ENCODE peak calls at places on chromosomes 13 and 19, in seven cellular contexts. One of them, this sample, is unnamed.

GRCh38 chr13:99977912-99978780 is 3.4 kb upstream of the ZIC2 start:
- DNase-seq in suprapubic skin: peak
- DNase-seq in K562: no peak
- DNase-seq in CD8-positive, alpha-beta T cell: no peak
- DNase-seq in cardiac fibroblast: no peak
- DNase-seq in H1: no peak
- DNase-seq in CD8-positive, alpha-beta memory T cell: no peak
- DNase-seq in this sample: no peak

GRCh38 chr19:4256563-4256962 is 9.7 kb downstream of the YJU2 start:
- DNase-seq in H1: no peak
- DNase-seq in suprapubic skin: no peak
- DNase-seq in cardiac fibroblast: peak
- DNase-seq in CD8-positive, alpha-beta memory T cell: no peak
- DNase-seq in CD8-positive, alpha-beta T cell: no peak
- DNase-seq in K562: no peak
- DNase-seq in this sample: no peak

GRCh38 chr19:29667941-29668340 is 2.7 kb downstream of the PLEKHF1 start:
- DNase-seq in K562: peak
- DNase-seq in cardiac fibroblast: no peak
- DNase-seq in CD8-positive, alpha-beta T cell: peak
- DNase-seq in CD8-positive, alpha-beta memory T cell: peak
- DNase-seq in H1: no peak
- DNase-seq in suprapubic skin: no peak
- DNase-seq in this sample: no peak

GRCh38 chr13:74040200-74040599 is 94.0 kb downstream of the KLF12 start:
- DNase-seq in CD8-positive, alpha-beta T cell: peak
- DNase-seq in cardiac fibroblast: peak
- DNase-seq in H1: peak
- DNase-seq in K562: peak
- DNase-seq in CD8-positive, alpha-beta memory T cell: peak
- DNase-seq in suprapubic skin: no peak
- DNase-seq in this sample: peak

GRCh38 chr19:11142528-11143171 is 12.9 kb downstream of the SPC24 start:
- DNase-seq in K562: peak
- DNase-seq in cardiac fibroblast: peak
- DNase-seq in suprapubic skin: no peak
- DNase-seq in H1: no peak
- DNase-seq in CD8-positive, alpha-beta memory T cell: no peak
- DNase-seq in CD8-positive, alpha-beta T cell: no peak
- DNase-seq in this sample: no peak

GRCh38 chr19:29774126-29774525 is 37.7 kb upstream of the CCNE1 start:
- DNase-seq in K562: no peak
- DNase-seq in CD8-positive, alpha-beta T cell: no peak
- DNase-seq in H1: no peak
- DNase-seq in suprapubic skin: no peak
- DNase-seq in cardiac fibroblast: no peak
- DNase-seq in CD8-positive, alpha-beta memory T cell: no peak
- DNase-seq in this sample: no peak

GRCh38 chr13:113653264-113654174 is 4.5 kb downstream of the ATP4B start:
- DNase-seq in cardiac fibroblast: no peak
- DNase-seq in CD8-positive, alpha-beta T cell: peak
- DNase-seq in K562: no peak
- DNase-seq in H1: no peak
- DNase-seq in suprapubic skin: peak
- DNase-seq in CD8-positive, alpha-beta memory T cell: peak
- DNase-seq in this sample: no peak

GRCh38 chr13:106617561-106617960 is 49.6 kb upstream of the ARGLU1 start:
- DNase-seq in cardiac fibroblast: peak
- DNase-seq in CD8-positive, alpha-beta T cell: no peak
- DNase-seq in H1: peak
- DNase-seq in K562: no peak
- DNase-seq in CD8-positive, alpha-beta memory T cell: no peak
- DNase-seq in suprapubic skin: no peak
- DNase-seq in this sample: no peak

GRCh38 chr19:34495416-34495815 is 13.9 kb downstream of the WTIP start:
- DNase-seq in K562: no peak
- DNase-seq in CD8-positive, alpha-beta memory T cell: no peak
- DNase-seq in CD8-positive, alpha-beta T cell: no peak
- DNase-seq in cardiac fibroblast: no peak
- DNase-seq in suprapubic skin: no peak
- DNase-seq in H1: no peak
- DNase-seq in this sample: no peak

GRCh38 chr19:850221-850978 is 1.7 kb upstream of the ELANE start:
- DNase-seq in K562: peak
- DNase-seq in H1: no peak
- DNase-seq in CD8-positive, alpha-beta memory T cell: no peak
- DNase-seq in suprapubic skin: peak
- DNase-seq in CD8-positive, alpha-beta T cell: no peak
- DNase-seq in cardiac fibroblast: peak
- DNase-seq in this sample: peak

GRCh38 chr13:24693862-24694471 is 13.8 kb downstream of the ATP12A start:
- DNase-seq in CD8-positive, alpha-beta memory T cell: no peak
- DNase-seq in K562: peak
- DNase-seq in H1: no peak
- DNase-seq in cardiac fibroblast: peak
- DNase-seq in suprapubic skin: no peak
- DNase-seq in CD8-positive, alpha-beta T cell: peak
- DNase-seq in this sample: peak

GRCh38 chr13:57932071-57932470 is 300.5 kb downstream of the PCDH17 start:
- DNase-seq in cardiac fibroblast: no peak
- DNase-seq in CD8-positive, alpha-beta memory T cell: no peak
- DNase-seq in suprapubic skin: no peak
- DNase-seq in H1: no peak
- DNase-seq in K562: no peak
- DNase-seq in CD8-positive, alpha-beta T cell: no peak
- DNase-seq in this sample: no peak

GRCh38 chr13:31431722-31432137 is 232.0 kb downstream of the B3GLCT start:
- DNase-seq in K562: peak
- DNase-seq in H1: peak
- DNase-seq in CD8-positive, alpha-beta memory T cell: no peak
- DNase-seq in cardiac fibroblast: peak
- DNase-seq in suprapubic skin: no peak
- DNase-seq in CD8-positive, alpha-beta T cell: peak
- DNase-seq in this sample: peak

GRCh38 chr19:50835785-50836542 is 2.6 kb upstream of the KLK15 start:
- DNase-seq in CD8-positive, alpha-beta memory T cell: peak
- DNase-seq in CD8-positive, alpha-beta T cell: peak
- DNase-seq in suprapubic skin: no peak
- DNase-seq in H1: no peak
- DNase-seq in K562: peak
- DNase-seq in cardiac fibroblast: peak
- DNase-seq in this sample: peak

GRCh38 chr19:13707901-13708300 is 56.4 kb upstream of the MRI1 start:
- DNase-seq in suprapubic skin: no peak
- DNase-seq in cardiac fibroblast: no peak
- DNase-seq in CD8-positive, alpha-beta memory T cell: no peak
- DNase-seq in K562: no peak
- DNase-seq in H1: no peak
- DNase-seq in CD8-positive, alpha-beta T cell: no peak
- DNase-seq in this sample: no peak

GRCh38 chr19:49556412-49557398 is 23.7 kb downstream of the NOSIP start:
- DNase-seq in CD8-positive, alpha-beta T cell: peak
- DNase-seq in K562: no peak
- DNase-seq in H1: peak
- DNase-seq in suprapubic skin: no peak
- DNase-seq in CD8-positive, alpha-beta memory T cell: peak
- DNase-seq in cardiac fibroblast: no peak
- DNase-seq in this sample: no peak
- H3K4me3 ChIP-seq in CD8-positive, alpha-beta T cell: peak
- H3K4me3 ChIP-seq in K562: no peak
- H3K4me3 ChIP-seq in H1: peak
- H3K4me3 ChIP-seq in suprapubic skin: no peak
- H3K4me3 ChIP-seq in CD8-positive, alpha-beta memory T cell: peak
- H3K4me3 ChIP-seq in cardiac fibroblast: no peak
- H3K4me3 ChIP-seq in this sample: no peak

GRCh38 chr19:7519411-7520130 is 2.9 kb upstream of the MCOLN1 start:
- DNase-seq in CD8-positive, alpha-beta T cell: no peak
- DNase-seq in K562: no peak
- DNase-seq in cardiac fibroblast: no peak
- DNase-seq in CD8-positive, alpha-beta memory T cell: no peak
- DNase-seq in suprapubic skin: no peak
- DNase-seq in H1: no peak
- DNase-seq in this sample: no peak

GRCh38 chr19:7515091-7515470 is 822 bp upstream of the ZNF358 start:
- DNase-seq in cardiac fibroblast: peak
- DNase-seq in CD8-positive, alpha-beta memory T cell: no peak
- DNase-seq in suprapubic skin: no peak
- DNase-seq in CD8-positive, alpha-beta T cell: no peak
- DNase-seq in H1: no peak
- DNase-seq in K562: no peak
- DNase-seq in this sample: no peak

GRCh38 chr19:7515471-7516226 is at the start of gene ZNF358:
- DNase-seq in CD8-positive, alpha-beta T cell: peak
- DNase-seq in H1: no peak
- DNase-seq in CD8-positive, alpha-beta memory T cell: no peak
- DNase-seq in K562: peak
- DNase-seq in suprapubic skin: no peak
- DNase-seq in cardiac fibroblast: peak
- DNase-seq in this sample: no peak

GRCh38 chr19:7516281-7516862 is 469 bp downstream of the ZNF358 start:
- DNase-seq in H1: no peak
- DNase-seq in CD8-positive, alpha-beta memory T cell: no peak
- DNase-seq in K562: no peak
- DNase-seq in suprapubic skin: no peak
- DNase-seq in cardiac fibroblast: no peak
- DNase-seq in CD8-positive, alpha-beta T cell: no peak
- DNase-seq in this sample: no peak

GRCh38 chr19:7516878-7517277 is 975 bp downstream of the ZNF358 start:
- DNase-seq in K562: no peak
- DNase-seq in suprapubic skin: no peak
- DNase-seq in CD8-positive, alpha-beta memory T cell: no peak
- DNase-seq in H1: no peak
- DNase-seq in cardiac fibroblast: no peak
- DNase-seq in CD8-positive, alpha-beta T cell: no peak
- DNase-seq in this sample: no peak
- H3K4me3 ChIP-seq in K562: peak
- H3K4me3 ChIP-seq in suprapubic skin: peak
- H3K4me3 ChIP-seq in CD8-positive, alpha-beta memory T cell: no peak
- H3K4me3 ChIP-seq in H1: peak
- H3K4me3 ChIP-seq in cardiac fibroblast: peak
- H3K4me3 ChIP-seq in CD8-positive, alpha-beta T cell: peak
- H3K4me3 ChIP-seq in this sample: no peak

GRCh38 chr19:19466201-19466600 is 49.1 kb downstream of the TSSK6 start:
- DNase-seq in H1: no peak
- DNase-seq in cardiac fibroblast: no peak
- DNase-seq in CD8-positive, alpha-beta memory T cell: no peak
- DNase-seq in suprapubic skin: no peak
- DNase-seq in CD8-positive, alpha-beta T cell: no peak
- DNase-seq in K562: no peak
- DNase-seq in this sample: no peak

GRCh38 chr19:19461671-19462622 is 53.4 kb downstream of the TSSK6 start:
- DNase-seq in CD8-positive, alpha-beta memory T cell: peak
- DNase-seq in suprapubic skin: no peak
- DNase-seq in cardiac fibroblast: peak
- DNase-seq in K562: peak
- DNase-seq in H1: peak
- DNase-seq in CD8-positive, alpha-beta T cell: peak
- DNase-seq in this sample: no peak

GRCh38 chr19:19463348-19464117 is 51.8 kb downstream of the TSSK6 start:
- DNase-seq in CD8-positive, alpha-beta memory T cell: no peak
- DNase-seq in cardiac fibroblast: peak
- DNase-seq in CD8-positive, alpha-beta T cell: no peak
- DNase-seq in K562: no peak
- DNase-seq in H1: no peak
- DNase-seq in suprapubic skin: no peak
- DNase-seq in this sample: no peak

GRCh38 chr19:19465436-19466070 is 49.8 kb downstream of the TSSK6 start:
- DNase-seq in cardiac fibroblast: no peak
- DNase-seq in H1: no peak
- DNase-seq in suprapubic skin: no peak
- DNase-seq in CD8-positive, alpha-beta memory T cell: no peak
- DNase-seq in K562: no peak
- DNase-seq in CD8-positive, alpha-beta T cell: no peak
- DNase-seq in this sample: no peak

DNA sequence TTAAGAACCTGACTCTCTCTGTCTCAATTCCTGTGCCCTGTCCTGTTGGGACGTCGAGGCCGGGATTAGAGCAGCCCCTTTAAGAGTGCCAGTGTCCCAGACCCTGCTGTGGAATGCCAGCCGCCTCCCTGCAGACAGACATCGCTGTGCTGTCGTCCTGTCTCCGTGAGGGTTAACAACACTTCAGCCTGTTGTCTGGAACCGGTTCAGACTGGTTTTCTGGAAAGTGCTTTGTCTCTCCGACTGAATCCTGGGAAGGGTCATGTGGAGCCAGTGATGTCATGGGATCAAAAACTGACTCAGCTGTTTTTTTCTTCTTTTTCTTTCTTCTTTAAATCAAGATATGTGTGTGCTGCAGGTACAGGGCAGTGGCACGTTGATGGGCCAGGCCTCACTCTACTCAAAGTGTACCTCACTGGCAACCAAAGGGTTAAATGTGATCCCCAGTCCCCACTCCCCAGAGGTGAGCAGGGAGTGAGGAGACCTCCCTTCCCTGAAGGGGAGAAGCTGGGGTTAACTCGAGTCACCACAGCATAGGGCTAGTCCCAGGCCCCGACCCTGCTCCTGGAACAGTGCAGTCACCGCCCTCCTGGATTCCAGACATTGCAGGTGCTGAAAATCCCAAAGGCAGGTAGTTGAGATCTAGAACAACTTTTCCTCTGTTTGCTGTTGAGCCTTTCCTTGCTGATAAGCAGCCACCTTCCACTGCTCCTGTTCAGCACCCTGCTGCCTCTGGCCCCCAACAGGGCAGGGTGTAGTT is 50.8 kb downstream of the TSSK6 start:
- DNase-seq in K562: no peak
- DNase-seq in suprapubic skin: no peak
- DNase-seq in CD8-positive, alpha-beta T cell: no peak
- DNase-seq in CD8-positive, alpha-beta memory T cell: no peak
- DNase-seq in cardiac fibroblast: peak
- DNase-seq in H1: no peak
- DNase-seq in this sample: no peak
- H3K4me3 ChIP-seq in K562: no peak
- H3K4me3 ChIP-seq in suprapubic skin: peak
- H3K4me3 ChIP-seq in CD8-positive, alpha-beta T cell: no peak
- H3K4me3 ChIP-seq in CD8-positive, alpha-beta memory T cell: no peak
- H3K4me3 ChIP-seq in cardiac fibroblast: no peak
- H3K4me3 ChIP-seq in H1: no peak
- H3K4me3 ChIP-seq in this sample: no peak

GRCh38 chr19:17999685-18000479 is 8.1 kb upstream of the ARRDC2 start:
- DNase-seq in K562: peak
- DNase-seq in H1: no peak
- DNase-seq in CD8-positive, alpha-beta memory T cell: peak
- DNase-seq in cardiac fibroblast: no peak
- DNase-seq in CD8-positive, alpha-beta T cell: no peak
- DNase-seq in suprapubic skin: no peak
- DNase-seq in this sample: no peak

GRCh38 chr19:18001837-18002345 is 6.1 kb upstream of the ARRDC2 start:
- DNase-seq in CD8-positive, alpha-beta memory T cell: no peak
- DNase-seq in K562: no peak
- DNase-seq in H1: no peak
- DNase-seq in cardiac fibroblast: no peak
- DNase-seq in suprapubic skin: no peak
- DNase-seq in CD8-positive, alpha-beta T cell: no peak
- DNase-seq in this sample: no peak

GRCh38 chr19:18000981-18001836 is 6.8 kb upstream of the ARRDC2 start:
- DNase-seq in K562: peak
- DNase-seq in cardiac fibroblast: peak
- DNase-seq in CD8-positive, alpha-beta memory T cell: peak
- DNase-seq in CD8-positive, alpha-beta T cell: peak
- DNase-seq in H1: no peak
- DNase-seq in suprapubic skin: peak
- DNase-seq in this sample: peak

GRCh38 chr19:18000480-18000980 is 7.4 kb upstream of the ARRDC2 start:
- DNase-seq in CD8-positive, alpha-beta T cell: no peak
- DNase-seq in K562: no peak
- DNase-seq in cardiac fibroblast: no peak
- DNase-seq in CD8-positive, alpha-beta memory T cell: peak
- DNase-seq in suprapubic skin: no peak
- DNase-seq in H1: no peak
- DNase-seq in this sample: no peak

GRCh38 chr19:18002347-18002850 is 5.6 kb upstream of the ARRDC2 start:
- DNase-seq in cardiac fibroblast: no peak
- DNase-seq in CD8-positive, alpha-beta T cell: no peak
- DNase-seq in H1: no peak
- DNase-seq in suprapubic skin: no peak
- DNase-seq in CD8-positive, alpha-beta memory T cell: peak
- DNase-seq in K562: no peak
- DNase-seq in this sample: peak
- H3K4me3 ChIP-seq in cardiac fibroblast: no peak
- H3K4me3 ChIP-seq in CD8-positive, alpha-beta T cell: peak
- H3K4me3 ChIP-seq in H1: no peak
- H3K4me3 ChIP-seq in suprapubic skin: peak
- H3K4me3 ChIP-seq in CD8-positive, alpha-beta memory T cell: peak
- H3K4me3 ChIP-seq in K562: peak
- H3K4me3 ChIP-seq in this sample: peak